ENCODE peak calls at places on chromosomes 4 and X, in seven cellular contexts. V is tibial nerve, I is foreskin fibroblast, C is GM20000, R is NCI-H1930, W is mucosa of gallbladder, M is epithelial cell of esophagus. U is an unnamed sample.

GRCh38 chr4:78644744-78645330 is 93.3 kb downstream of the ANXA3 start:
- DNase-seq in V (peak; percentile 75), I (peak; percentile 87), C (peak; percentile 58), R (no peak), W (peak; percentile 72), M (peak; percentile 90), U (no peak)

GRCh38 chr4:40403079-40403478 is 67.9 kb downstream of the CHRNA9 start:
- DNase-seq in V (no peak), I (no peak), C (no peak), R (no peak), W (no peak), M (no peak), U (no peak)

GRCh38 chr4:141599853-141600252 is 36.5 kb upstream of the IL15 start:
- DNase-seq in V (no peak), I (peak; percentile 66), C (no peak), R (no peak), W (no peak), M (no peak), U (no peak)

GRCh38 chrX:135973025-135973547 is 702 bp downstream of the MMGT1 start:
- DNase-seq in V (peak; percentile 5), I (peak; percentile 35), C (no peak), R (no peak), W (peak; percentile 16), M (peak; percentile 24), U (no peak)

GRCh38 chr4:101200561-101200960 is 146.8 kb downstream of the PPP3CA start:
- DNase-seq in V (no peak), I (peak; percentile 92), C (no peak), R (no peak), W (no peak), M (peak; percentile 91), U (no peak)

GRCh38 chrX:46572295-46572936 is 1.1 kb upstream of the CHST7 start:
- DNase-seq in V (no peak), I (no peak), C (peak; percentile 45), R (no peak), W (no peak), M (peak; percentile 12), U (no peak)

GRCh38 chrX:107721966-107722707 is 53.5 kb downstream of the TSC22D3 start:
- DNase-seq in V (no peak), I (no peak), C (no peak), R (no peak), W (no peak), M (no peak), U (no peak)

GRCh38 chr4:106869551-106869950 is 166.6 kb downstream of the DKK2 start:
- DNase-seq in V (no peak), I (peak; percentile 73), C (no peak), R (no peak), W (no peak), M (peak; percentile 90), U (no peak)

GRCh38 chrX:13598877-13599276 is 29.5 kb downstream of the EGFL6 start:
- DNase-seq in V (no peak), I (peak; percentile 30), C (no peak), R (no peak), W (no peak), M (peak; percentile 3), U (no peak)

GRCh38 chrX:8364369-8365141 is 100.1 kb upstream of the VCX3B start:
- DNase-seq in V (no peak), I (no peak), C (no peak), R (peak; percentile 2), W (no peak), M (peak; percentile 29), U (no peak)

GRCh38 chrX:133971586-133971985 is 13.8 kb downstream of the GPC3 start:
- DNase-seq in V (no peak), I (no peak), C (no peak), R (no peak), W (no peak), M (no peak), U (no peak)

GRCh38 chrX:17968367-17968766 is 107.3 kb upstream of the RAI2 start:
- DNase-seq in V (no peak), I (no peak), C (no peak), R (peak; percentile 44), W (no peak), M (no peak), U (no peak)

GRCh38 chr4:74158561-74159396 is 861 bp downstream of the MTHFD2L start:
- DNase-seq in V (no peak), I (peak; percentile 61), C (no peak), R (no peak), W (no peak), M (peak; percentile 68), U (no peak)

GRCh38 chr4:169220854-169221311 is 49.9 kb downstream of the SH3RF1 start:
- DNase-seq in V (no peak), I (no peak), C (no peak), R (no peak), W (no peak), M (no peak), U (no peak)

GRCh38 chrX:39163585-39163984 is 362.3 kb downstream of the MID1IP1 start:
- DNase-seq in V (no peak), I (no peak), C (no peak), R (no peak), W (no peak), M (no peak), U (no peak)

GRCh38 chrX:47217121-47217851 is 1.2 kb upstream of the CDK16 start:
- DNase-seq in V (no peak), I (peak; percentile 71), C (no peak), R (no peak), W (no peak), M (peak; percentile 91), U (peak; percentile 1)

GRCh38 chr4:156970501-156971167 is 965 bp downstream of the PDGFC start:
- DNase-seq in V (peak; percentile 46), I (peak; percentile 82), C (peak; percentile 27), R (peak; percentile 12), W (peak; percentile 62), M (peak; percentile 80), U (peak; percentile 25)

GRCh38 chrX:153981771-153982533 is 9.4 kb downstream of the TMEM187 start:
- DNase-seq in V (peak; percentile 61), I (peak; percentile 58), C (no peak), R (no peak), W (peak; percentile 56), M (no peak), U (no peak)

GRCh38 chr4:1583051-1583785 is 100.9 kb downstream of the FAM53A start:
- DNase-seq in V (no peak), I (no peak), C (no peak), R (no peak), W (no peak), M (no peak), U (no peak)

GRCh38 chr4:15469402-15470148 is at the start of gene CC2D2A:
- DNase-seq in V (no peak), I (peak; percentile 79), C (no peak), R (no peak), W (no peak), M (peak; percentile 44), U (no peak)

GRCh38 chrX:147570483-147570882 is 341.2 kb upstream of the FMR1 start:
- DNase-seq in V (no peak), I (no peak), C (no peak), R (no peak), W (no peak), M (peak; percentile 0), U (no peak)

GRCh38 chrX:108261541-108262218 is 170.1 kb downstream of the ATG4A start:
- DNase-seq in V (no peak), I (peak; percentile 80), C (no peak), R (no peak), W (no peak), M (peak; percentile 90), U (no peak)